ENCODE peak calls at places on chromosome 6, in eight cellular contexts. One of them, this sample, is unnamed.
A peak's percentile ranks its signal among the peaks of the same experiment; 100 is the strongest.

GRCh38 chr6:106372838-106373501 is 12.5 kb downstream of the CRYBG1 start:
- DNase-seq in M059J: no peak
- DNase-seq in NCI-H1436: no peak
- DNase-seq in lung microvascular endothelial cell: no peak
- DNase-seq in CD8-positive, alpha-beta T cell: no peak
- DNase-seq in MM.1S: no peak
- DNase-seq in fibroblast of lung: no peak
- DNase-seq in activated CD4-positive, alpha-beta T cell treated with anti-CD3 and anti-CD28 coated beads, Interleukin-2, amount 50 U/mL, for 1 hour: no peak
- DNase-seq in this sample: no peak

GRCh38 chr6:2545351-2545750 is 205.4 kb downstream of the MYLK4 start:
- DNase-seq in NCI-H1436: no peak
- DNase-seq in activated CD4-positive, alpha-beta T cell treated with anti-CD3 and anti-CD28 coated beads, Interleukin-2, amount 50 U/mL, for 1 hour: no peak
- DNase-seq in CD8-positive, alpha-beta T cell: no peak
- DNase-seq in fibroblast of lung: no peak
- DNase-seq in lung microvascular endothelial cell: no peak
- DNase-seq in MM.1S: no peak
- DNase-seq in M059J: no peak
- DNase-seq in this sample: no peak

GRCh38 chr6:168867247-168868102 is 386.2 kb downstream of the THBS2 start:
- DNase-seq in activated CD4-positive, alpha-beta T cell treated with anti-CD3 and anti-CD28 coated beads, Interleukin-2, amount 50 U/mL, for 1 hour: no peak
- DNase-seq in NCI-H1436: no peak
- DNase-seq in CD8-positive, alpha-beta T cell: no peak
- DNase-seq in lung microvascular endothelial cell: no peak
- DNase-seq in M059J: no peak
- DNase-seq in fibroblast of lung: no peak
- DNase-seq in MM.1S: no peak
- DNase-seq in this sample: no peak

GRCh38 chr6:106128981-106129761 is 43.0 kb downstream of the PRDM1 start:
- DNase-seq in CD8-positive, alpha-beta T cell: no peak
- DNase-seq in MM.1S: peak; percentile 62
- DNase-seq in M059J: peak; percentile 98
- DNase-seq in fibroblast of lung: peak; percentile 76
- DNase-seq in lung microvascular endothelial cell: peak; percentile 31
- DNase-seq in NCI-H1436: no peak
- DNase-seq in activated CD4-positive, alpha-beta T cell treated with anti-CD3 and anti-CD28 coated beads, Interleukin-2, amount 50 U/mL, for 1 hour: no peak
- DNase-seq in this sample: no peak

GRCh38 chr6:137044366-137045220 is at the start of gene IL20RA:
- DNase-seq in CD8-positive, alpha-beta T cell: no peak
- DNase-seq in lung microvascular endothelial cell: peak; percentile 17
- DNase-seq in MM.1S: peak; percentile 69
- DNase-seq in activated CD4-positive, alpha-beta T cell treated with anti-CD3 and anti-CD28 coated beads, Interleukin-2, amount 50 U/mL, for 1 hour: peak; percentile 1
- DNase-seq in NCI-H1436: no peak
- DNase-seq in M059J: peak; percentile 35
- DNase-seq in fibroblast of lung: no peak
- DNase-seq in this sample: no peak

GRCh38 chr6:8207869-8208191 is 105.5 kb upstream of the EEF1E1 start:
- DNase-seq in M059J: no peak
- DNase-seq in lung microvascular endothelial cell: no peak
- DNase-seq in fibroblast of lung: no peak
- DNase-seq in MM.1S: no peak
- DNase-seq in CD8-positive, alpha-beta T cell: no peak
- DNase-seq in NCI-H1436: no peak
- DNase-seq in activated CD4-positive, alpha-beta T cell treated with anti-CD3 and anti-CD28 coated beads, Interleukin-2, amount 50 U/mL, for 1 hour: no peak
- DNase-seq in this sample: no peak

GRCh38 chr6:44451803-44452690 is 64.5 kb downstream of the CDC5L start:
- DNase-seq in M059J: peak; percentile 77
- DNase-seq in MM.1S: no peak
- DNase-seq in CD8-positive, alpha-beta T cell: no peak
- DNase-seq in fibroblast of lung: no peak
- DNase-seq in activated CD4-positive, alpha-beta T cell treated with anti-CD3 and anti-CD28 coated beads, Interleukin-2, amount 50 U/mL, for 1 hour: no peak
- DNase-seq in NCI-H1436: no peak
- DNase-seq in lung microvascular endothelial cell: peak; percentile 6
- DNase-seq in this sample: no peak

GRCh38 chr6:117404548-117404947 is 21.2 kb downstream of the ROS1 start:
- DNase-seq in NCI-H1436: no peak
- DNase-seq in M059J: no peak
- DNase-seq in fibroblast of lung: peak; percentile 19
- DNase-seq in activated CD4-positive, alpha-beta T cell treated with anti-CD3 and anti-CD28 coated beads, Interleukin-2, amount 50 U/mL, for 1 hour: no peak
- DNase-seq in CD8-positive, alpha-beta T cell: no peak
- DNase-seq in MM.1S: no peak
- DNase-seq in lung microvascular endothelial cell: no peak
- DNase-seq in this sample: no peak

GRCh38 chr6:31898200-31899011 is 908 bp upstream of the EHMT2 start:
- DNase-seq in lung microvascular endothelial cell: no peak
- DNase-seq in MM.1S: peak; percentile 77
- DNase-seq in fibroblast of lung: peak; percentile 47
- DNase-seq in CD8-positive, alpha-beta T cell: no peak
- DNase-seq in M059J: peak; percentile 78
- DNase-seq in NCI-H1436: peak; percentile 37
- DNase-seq in activated CD4-positive, alpha-beta T cell treated with anti-CD3 and anti-CD28 coated beads, Interleukin-2, amount 50 U/mL, for 1 hour: peak; percentile 30
- DNase-seq in this sample: no peak

GRCh38 chr6:135941275-135941674 is 89.8 kb downstream of the PDE7B start:
- DNase-seq in NCI-H1436: no peak
- DNase-seq in M059J: peak; percentile 28
- DNase-seq in fibroblast of lung: peak; percentile 90
- DNase-seq in MM.1S: no peak
- DNase-seq in CD8-positive, alpha-beta T cell: no peak
- DNase-seq in activated CD4-positive, alpha-beta T cell treated with anti-CD3 and anti-CD28 coated beads, Interleukin-2, amount 50 U/mL, for 1 hour: no peak
- DNase-seq in lung microvascular endothelial cell: no peak
- DNase-seq in this sample: no peak

GRCh38 chr6:108707328-108707976 is 140.8 kb upstream of the ARMC2 start:
- DNase-seq in lung microvascular endothelial cell: peak; percentile 50
- DNase-seq in fibroblast of lung: peak; percentile 81
- DNase-seq in CD8-positive, alpha-beta T cell: no peak
- DNase-seq in activated CD4-positive, alpha-beta T cell treated with anti-CD3 and anti-CD28 coated beads, Interleukin-2, amount 50 U/mL, for 1 hour: no peak
- DNase-seq in M059J: no peak
- DNase-seq in MM.1S: no peak
- DNase-seq in NCI-H1436: no peak
- DNase-seq in this sample: no peak

GRCh38 chr6:10999994-11000393 is 44.1 kb downstream of the ELOVL2 start:
- DNase-seq in NCI-H1436: no peak
- DNase-seq in activated CD4-positive, alpha-beta T cell treated with anti-CD3 and anti-CD28 coated beads, Interleukin-2, amount 50 U/mL, for 1 hour: no peak
- DNase-seq in lung microvascular endothelial cell: peak; percentile 9
- DNase-seq in MM.1S: no peak
- DNase-seq in CD8-positive, alpha-beta T cell: no peak
- DNase-seq in fibroblast of lung: peak; percentile 71
- DNase-seq in M059J: peak; percentile 69
- DNase-seq in this sample: no peak

GRCh38 chr6:33768644-33769120 is 20.2 kb downstream of the LEMD2 start:
- DNase-seq in lung microvascular endothelial cell: peak; percentile 86
- DNase-seq in NCI-H1436: peak; percentile 66
- DNase-seq in activated CD4-positive, alpha-beta T cell treated with anti-CD3 and anti-CD28 coated beads, Interleukin-2, amount 50 U/mL, for 1 hour: peak; percentile 72
- DNase-seq in MM.1S: peak; percentile 64
- DNase-seq in CD8-positive, alpha-beta T cell: peak; percentile 76
- DNase-seq in fibroblast of lung: peak; percentile 78
- DNase-seq in M059J: peak; percentile 88
- DNase-seq in this sample: peak; percentile 75

GRCh38 chr6:157596886-157597285 is 215.9 kb downstream of the ZDHHC14 start:
- DNase-seq in activated CD4-positive, alpha-beta T cell treated with anti-CD3 and anti-CD28 coated beads, Interleukin-2, amount 50 U/mL, for 1 hour: no peak
- DNase-seq in lung microvascular endothelial cell: no peak
- DNase-seq in CD8-positive, alpha-beta T cell: no peak
- DNase-seq in MM.1S: no peak
- DNase-seq in NCI-H1436: no peak
- DNase-seq in fibroblast of lung: peak; percentile 74
- DNase-seq in M059J: no peak
- DNase-seq in this sample: no peak

GRCh38 chr6:41558033-41558807 is 12.0 kb downstream of the FOXP4 start:
- DNase-seq in activated CD4-positive, alpha-beta T cell treated with anti-CD3 and anti-CD28 coated beads, Interleukin-2, amount 50 U/mL, for 1 hour: no peak
- DNase-seq in NCI-H1436: no peak
- DNase-seq in M059J: no peak
- DNase-seq in CD8-positive, alpha-beta T cell: no peak
- DNase-seq in lung microvascular endothelial cell: no peak
- DNase-seq in MM.1S: no peak
- DNase-seq in fibroblast of lung: no peak
- DNase-seq in this sample: no peak

GRCh38 chr6:3808759-3809514 is 40.2 kb upstream of the FAM50B start:
- DNase-seq in fibroblast of lung: peak; percentile 92
- DNase-seq in MM.1S: no peak
- DNase-seq in lung microvascular endothelial cell: peak; percentile 88
- DNase-seq in CD8-positive, alpha-beta T cell: no peak
- DNase-seq in activated CD4-positive, alpha-beta T cell treated with anti-CD3 and anti-CD28 coated beads, Interleukin-2, amount 50 U/mL, for 1 hour: no peak
- DNase-seq in M059J: peak; percentile 97
- DNase-seq in NCI-H1436: no peak
- DNase-seq in this sample: peak; percentile 3

GRCh38 chr6:36820700-36821580 is 18.3 kb downstream of the CPNE5 start:
- DNase-seq in CD8-positive, alpha-beta T cell: no peak
- DNase-seq in NCI-H1436: no peak
- DNase-seq in lung microvascular endothelial cell: peak; percentile 58
- DNase-seq in MM.1S: no peak
- DNase-seq in M059J: peak; percentile 87
- DNase-seq in activated CD4-positive, alpha-beta T cell treated with anti-CD3 and anti-CD28 coated beads, Interleukin-2, amount 50 U/mL, for 1 hour: no peak
- DNase-seq in fibroblast of lung: peak; percentile 34
- DNase-seq in this sample: no peak

GRCh38 chr6:39839445-39839844 is 47.3 kb downstream of the DAAM2 start:
- DNase-seq in activated CD4-positive, alpha-beta T cell treated with anti-CD3 and anti-CD28 coated beads, Interleukin-2, amount 50 U/mL, for 1 hour: no peak
- DNase-seq in CD8-positive, alpha-beta T cell: no peak
- DNase-seq in lung microvascular endothelial cell: no peak
- DNase-seq in M059J: no peak
- DNase-seq in NCI-H1436: no peak
- DNase-seq in MM.1S: no peak
- DNase-seq in fibroblast of lung: no peak
- DNase-seq in this sample: no peak

GRCh38 chr6:162974685-162975084 is 246.9 kb downstream of the PACRG start:
- DNase-seq in lung microvascular endothelial cell: no peak
- DNase-seq in MM.1S: no peak
- DNase-seq in CD8-positive, alpha-beta T cell: no peak
- DNase-seq in M059J: peak; percentile 27
- DNase-seq in fibroblast of lung: no peak
- DNase-seq in activated CD4-positive, alpha-beta T cell treated with anti-CD3 and anti-CD28 coated beads, Interleukin-2, amount 50 U/mL, for 1 hour: no peak
- DNase-seq in NCI-H1436: no peak
- DNase-seq in this sample: no peak

GRCh38 chr6:29130644-29131043 is 22.8 kb downstream of the OR2J3 start:
- DNase-seq in M059J: no peak
- DNase-seq in CD8-positive, alpha-beta T cell: no peak
- DNase-seq in fibroblast of lung: no peak
- DNase-seq in MM.1S: no peak
- DNase-seq in NCI-H1436: no peak
- DNase-seq in lung microvascular endothelial cell: no peak
- DNase-seq in activated CD4-positive, alpha-beta T cell treated with anti-CD3 and anti-CD28 coated beads, Interleukin-2, amount 50 U/mL, for 1 hour: no peak
- DNase-seq in this sample: no peak

GRCh38 chr6:7725849-7726415 is at the start of gene BMP6:
- DNase-seq in activated CD4-positive, alpha-beta T cell treated with anti-CD3 and anti-CD28 coated beads, Interleukin-2, amount 50 U/mL, for 1 hour: peak; percentile 26
- DNase-seq in lung microvascular endothelial cell: peak; percentile 94
- DNase-seq in CD8-positive, alpha-beta T cell: no peak
- DNase-seq in M059J: peak; percentile 85
- DNase-seq in NCI-H1436: peak; percentile 79
- DNase-seq in MM.1S: peak; percentile 90
- DNase-seq in fibroblast of lung: peak; percentile 74
- DNase-seq in this sample: peak; percentile 60

GRCh38 chr6:50889492-50889891 is 70.8 kb downstream of the TFAP2B start:
- DNase-seq in MM.1S: no peak
- DNase-seq in lung microvascular endothelial cell: no peak
- DNase-seq in activated CD4-positive, alpha-beta T cell treated with anti-CD3 and anti-CD28 coated beads, Interleukin-2, amount 50 U/mL, for 1 hour: no peak
- DNase-seq in fibroblast of lung: no peak
- DNase-seq in M059J: peak; percentile 6
- DNase-seq in CD8-positive, alpha-beta T cell: no peak
- DNase-seq in NCI-H1436: no peak
- DNase-seq in this sample: no peak

GRCh38 chr6:14243617-14244016 is 126.0 kb downstream of the CD83 start:
- DNase-seq in activated CD4-positive, alpha-beta T cell treated with anti-CD3 and anti-CD28 coated beads, Interleukin-2, amount 50 U/mL, for 1 hour: no peak
- DNase-seq in CD8-positive, alpha-beta T cell: no peak
- DNase-seq in lung microvascular endothelial cell: no peak
- DNase-seq in M059J: no peak
- DNase-seq in fibroblast of lung: no peak
- DNase-seq in NCI-H1436: no peak
- DNase-seq in MM.1S: no peak
- DNase-seq in this sample: no peak

GRCh38 chr6:11033825-11034224 is 10.3 kb downstream of the ELOVL2 start:
- DNase-seq in lung microvascular endothelial cell: no peak
- DNase-seq in CD8-positive, alpha-beta T cell: no peak
- DNase-seq in M059J: peak; percentile 86
- DNase-seq in MM.1S: no peak
- DNase-seq in NCI-H1436: no peak
- DNase-seq in activated CD4-positive, alpha-beta T cell treated with anti-CD3 and anti-CD28 coated beads, Interleukin-2, amount 50 U/mL, for 1 hour: no peak
- DNase-seq in fibroblast of lung: peak; percentile 61
- DNase-seq in this sample: no peak

GRCh38 chr6:43921039-43921438 is 151.0 kb downstream of the VEGFA start:
- DNase-seq in M059J: no peak
- DNase-seq in lung microvascular endothelial cell: no peak
- DNase-seq in activated CD4-positive, alpha-beta T cell treated with anti-CD3 and anti-CD28 coated beads, Interleukin-2, amount 50 U/mL, for 1 hour: no peak
- DNase-seq in MM.1S: no peak
- DNase-seq in CD8-positive, alpha-beta T cell: no peak
- DNase-seq in NCI-H1436: no peak
- DNase-seq in fibroblast of lung: no peak
- DNase-seq in this sample: no peak

GRCh38 chr6:14165091-14165490 is 47.5 kb downstream of the CD83 start:
- DNase-seq in fibroblast of lung: peak; percentile 68
- DNase-seq in CD8-positive, alpha-beta T cell: no peak
- DNase-seq in activated CD4-positive, alpha-beta T cell treated with anti-CD3 and anti-CD28 coated beads, Interleukin-2, amount 50 U/mL, for 1 hour: no peak
- DNase-seq in lung microvascular endothelial cell: no peak
- DNase-seq in MM.1S: no peak
- DNase-seq in M059J: peak; percentile 96
- DNase-seq in NCI-H1436: no peak
- DNase-seq in this sample: no peak